ENCODE peak calls at places on chromosomes 12 and 14, in six cellular contexts. K is GM12891, B is HepG2, X is GM12878, Y is K562, U is H1. P is an unnamed sample.

GRCh38 chr12:118503476-118503875 is 127.1 kb downstream of the SUDS3 start:
- DNase-seq in K (no peak), B (no peak), X (no peak), Y (no peak), U (no peak), P (no peak)

GRCh38 chr14:61188196-61188595 is 92.9 kb downstream of the TMEM30B start:
- DNase-seq in K (no peak), B (no peak), X (no peak), Y (no peak), U (no peak), P (no peak)

GRCh38 chr14:75046899-75047298 is 4.4 kb downstream of the MLH3 start:
- DNase-seq in K (no peak), B (no peak), X (no peak), Y (no peak), U (no peak), P (no peak)

GRCh38 chr12:26176725-26177124 is 18.6 kb upstream of the SSPN start:
- DNase-seq in K (no peak), B (no peak), X (no peak), Y (no peak), U (no peak), P (no peak)

GRCh38 chr12:106152334-106152733 is 13.6 kb upstream of the NUAK1 start:
- DNase-seq in K (no peak), B (no peak), X (no peak), Y (no peak), U (no peak), P (no peak)

GRCh38 chr12:71475280-71475679 is 35.7 kb downstream of the LGR5 start:
- DNase-seq in K (no peak), B (no peak), X (no peak), Y (no peak), U (no peak), P (no peak)

GRCh38 chr14:61252354-61253063 is 28.6 kb downstream of the TMEM30B start:
- DNase-seq in K (peak), B (peak), X (peak), Y (peak), U (peak), P (peak)

GRCh38 chr12:48681416-48681737 is 661 bp downstream of the KANSL2 start:
- DNase-seq in K (no peak), B (peak), X (no peak), Y (no peak), U (no peak), P (peak)

GRCh38 chr12:103868215-103868614 is 27.2 kb upstream of the NT5DC3 start:
- DNase-seq in K (no peak), B (no peak), X (no peak), Y (no peak), U (no peak), P (no peak)

GRCh38 chr12:64616221-64616620 is 5.9 kb downstream of the RASSF3 start:
- DNase-seq in K (no peak), B (no peak), X (no peak), Y (no peak), U (no peak), P (no peak)

GRCh38 chr14:46646796-46647195 is 4.8 kb downstream of the RPL10L start:
- DNase-seq in K (no peak), B (no peak), X (no peak), Y (no peak), U (no peak), P (no peak)

GRCh38 chr12:117279606-117280005 is 81.8 kb downstream of the NOS1 start:
- DNase-seq in K (no peak), B (no peak), X (no peak), Y (no peak), U (peak), P (no peak)

GRCh38 chr14:101123639-101124525 is 220.4 kb upstream of the RTL1 start:
- DNase-seq in K (no peak), B (no peak), X (no peak), Y (no peak), U (no peak), P (peak)

GRCh38 chr14:74610199-74610865 is 1.7 kb downstream of the LTBP2 start:
- DNase-seq in K (no peak), B (no peak), X (no peak), Y (no peak), U (no peak), P (no peak)

GRCh38 chr12:15050664-15051063 is 77.8 kb downstream of the PDE6H start:
- DNase-seq in K (no peak), B (no peak), X (no peak), Y (no peak), U (no peak), P (no peak)

GRCh38 chr14:43778956-43779639 is 728.0 kb downstream of the FSCB start:
- DNase-seq in K (no peak), B (peak), X (no peak), Y (no peak), U (no peak), P (no peak)

GRCh38 chr12:108381793-108382436 is 42.8 kb upstream of the CMKLR1 start:
- DNase-seq in K (no peak), B (no peak), X (no peak), Y (no peak), U (no peak), P (no peak)

GRCh38 chr14:79732911-79733310 is 478.4 kb downstream of the DIO2 start:
- DNase-seq in K (no peak), B (no peak), X (no peak), Y (no peak), U (no peak), P (no peak)

GRCh38 chr14:48614003-48614402 is 938.6 kb upstream of the MDGA2 start:
- DNase-seq in K (no peak), B (no peak), X (no peak), Y (no peak), U (no peak), P (no peak)

GRCh38 chr12:12195516-12195915 is 71.3 kb downstream of the LRP6 start:
- DNase-seq in K (no peak), B (no peak), X (no peak), Y (no peak), U (no peak), P (no peak)

GRCh38 chr12:112013601-112014402 is 576 bp downstream of the ERP29 start:
- DNase-seq in K (no peak), B (peak), X (peak), Y (peak), U (peak), P (no peak)

GRCh38 chr14:49975286-49975685 is 82.4 kb downstream of the ARF6 start:
- DNase-seq in K (no peak), B (no peak), X (no peak), Y (no peak), U (no peak), P (no peak)

GRCh38 chr12:53096089-53096741 is 1.3 kb upstream of the IGFBP6 start:
- DNase-seq in K (no peak), B (no peak), X (no peak), Y (no peak), U (no peak), P (no peak)

GRCh38 chr12:127559349-127560040 is 707.5 kb upstream of the TMEM132C start:
- DNase-seq in K (peak), B (no peak), X (peak), Y (peak), U (peak), P (no peak)
- TF ChIP-seq POLR2AphosphoS5 in K (no peak), B (no peak), X (no peak), Y (no peak), U (no peak), P (no peak)

GRCh38 chr14:90661881-90662280 is 154.3 kb downstream of the TTC7B start:
- DNase-seq in K (no peak), B (no peak), X (no peak), Y (no peak), U (no peak), P (no peak)

GRCh38 chr14:90663680-90664079 is 152.6 kb downstream of the TTC7B start:
- DNase-seq in K (no peak), B (no peak), X (no peak), Y (no peak), U (no peak), P (no peak)

GRCh38 chr14:90664911-90665695 is 151.1 kb downstream of the TTC7B start:
- DNase-seq in K (no peak), B (no peak), X (no peak), Y (no peak), U (no peak), P (no peak)

GRCh38 chr14:90671382-90671781 is 144.8 kb downstream of the TTC7B start:
- DNase-seq in K (no peak), B (no peak), X (no peak), Y (no peak), U (no peak), P (no peak)

GRCh38 chr14:90666571-90666970 is 149.7 kb downstream of the TTC7B start:
- DNase-seq in K (no peak), B (no peak), X (no peak), Y (no peak), U (no peak), P (no peak)
- TF ChIP-seq TAF1 in K (no peak), B (no peak), X (no peak), Y (no peak), U (no peak), P (no peak)

DNA sequence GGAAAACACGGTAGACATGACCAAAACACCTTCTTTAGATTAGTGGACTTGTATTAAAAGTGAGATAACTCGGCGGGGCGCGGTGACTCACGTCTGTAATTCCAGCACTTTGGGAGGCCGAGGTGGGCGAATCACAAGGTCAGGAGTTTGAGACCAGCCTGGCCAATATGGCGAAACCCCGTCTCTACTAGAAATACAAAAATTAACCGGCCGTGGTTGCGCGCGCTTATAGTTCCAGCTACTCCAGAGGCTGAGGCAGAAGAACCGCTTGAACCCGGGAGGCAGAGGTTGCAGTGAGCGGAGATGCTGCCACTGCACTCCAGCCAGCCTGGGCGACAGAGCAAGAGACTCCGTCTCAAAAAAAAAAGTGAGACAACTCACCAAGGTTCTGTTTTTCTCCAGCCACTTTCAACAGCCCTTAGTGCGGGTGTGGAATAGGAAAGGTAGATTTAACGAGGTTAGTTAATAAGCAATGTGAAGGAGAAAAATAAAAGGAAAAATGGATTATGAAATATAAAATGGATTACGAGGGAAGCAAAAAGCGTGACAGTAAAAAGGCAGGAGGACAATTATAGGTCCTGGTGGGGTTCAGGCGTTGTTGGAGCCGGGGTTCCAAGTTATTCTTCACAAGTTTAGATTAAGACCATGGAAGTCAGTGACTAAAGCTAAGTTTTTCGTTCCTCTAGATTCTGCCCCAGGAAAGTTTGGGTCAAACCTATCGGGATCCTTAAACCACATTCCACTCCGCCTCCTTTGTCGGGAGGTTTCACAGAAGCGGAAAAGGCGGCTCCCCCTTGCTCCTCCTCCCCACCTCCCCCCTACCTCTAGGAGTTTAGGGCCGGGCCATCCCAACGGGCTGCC is 534 bp downstream of the PPP2R3C start:
- DNase-seq in K (no peak), B (no peak), X (no peak), Y (no peak), U (no peak), P (no peak)
- TF ChIP-seq POLR2A in K (no peak), B (no peak), X (no peak), Y (peak), U (no peak), P (no peak)

GRCh38 chr14:53953828-53954550 is 2.6 kb downstream of the BMP4 start:
- DNase-seq in K (no peak), B (peak), X (no peak), Y (no peak), U (no peak), P (no peak)
- TF ChIP-seq POLR2AphosphoS5 in K (no peak), B (peak), X (peak), Y (no peak), U (no peak), P (no peak)

GRCh38 chr12:97877404-97877803 is 414.8 kb downstream of the RMST start:
- DNase-seq in K (no peak), B (no peak), X (no peak), Y (no peak), U (no peak), P (no peak)

DNA sequence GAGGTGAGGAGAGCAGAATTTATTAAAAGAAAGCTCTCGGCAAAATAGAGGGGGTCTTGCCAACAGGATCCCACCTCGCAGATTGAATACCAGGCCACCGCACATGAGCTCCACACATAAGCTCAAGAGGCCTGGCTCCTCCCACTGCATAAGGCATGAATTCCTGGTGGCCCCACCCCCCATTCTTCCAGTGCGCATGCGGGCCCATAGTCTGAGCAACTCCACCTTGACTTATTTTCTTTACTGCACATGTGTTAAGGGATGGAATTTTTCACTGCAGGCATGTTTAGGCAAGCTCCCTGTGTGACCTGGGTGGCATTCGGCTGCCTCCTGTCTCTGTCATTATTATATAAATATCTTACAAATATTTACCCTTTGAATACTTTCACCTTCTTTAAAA is 412.5 kb downstream of the RMST start:
- DNase-seq in K (no peak), B (no peak), X (no peak), Y (no peak), U (no peak), P (no peak)
- TF ChIP-seq TAF1 in K (no peak), B (no peak), X (no peak), Y (no peak), U (no peak), P (no peak)

DNA sequence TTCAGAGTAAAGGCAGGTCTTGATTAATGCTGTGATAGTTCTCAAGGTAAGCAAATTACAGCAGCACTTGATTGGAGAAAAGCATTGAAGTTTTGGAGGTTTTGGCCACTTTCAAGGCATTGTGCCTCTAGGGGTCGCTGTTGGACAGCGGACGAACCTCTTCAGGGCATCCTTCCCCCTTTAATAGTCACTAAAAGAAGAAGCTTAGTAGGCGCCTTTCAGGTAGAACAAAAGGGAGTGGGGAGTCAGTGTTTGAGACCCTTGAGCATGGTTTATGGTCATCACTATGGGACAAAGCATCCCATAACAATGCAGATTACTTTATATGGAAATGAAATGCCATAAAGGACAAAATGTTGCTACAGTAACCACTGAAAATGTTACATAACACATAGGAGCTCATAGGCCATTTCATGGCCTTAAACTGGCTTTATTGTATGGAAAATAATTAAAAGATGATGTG is 199.5 kb upstream of the DCN start:
- DNase-seq in K (peak), B (peak), X (peak), Y (peak), U (peak), P (no peak)
- TF ChIP-seq POLR2A in K (no peak), B (no peak), X (no peak), Y (no peak), U (no peak), P (no peak)

GRCh38 chr12:110174373-110174996 is 50.3 kb downstream of the IFT81 start:
- DNase-seq in K (no peak), B (no peak), X (no peak), Y (no peak), U (no peak), P (no peak)
- TF ChIP-seq POLR2AphosphoS5 in K (no peak), B (no peak), X (no peak), Y (no peak), U (no peak), P (no peak)

GRCh38 chr12:70252832-70253231 is 9.6 kb downstream of the CNOT2 start:
- DNase-seq in K (no peak), B (no peak), X (no peak), Y (no peak), U (no peak), P (no peak)
- TF ChIP-seq TAF1 in K (no peak), B (no peak), X (no peak), Y (no peak), U (no peak), P (no peak)

DNA sequence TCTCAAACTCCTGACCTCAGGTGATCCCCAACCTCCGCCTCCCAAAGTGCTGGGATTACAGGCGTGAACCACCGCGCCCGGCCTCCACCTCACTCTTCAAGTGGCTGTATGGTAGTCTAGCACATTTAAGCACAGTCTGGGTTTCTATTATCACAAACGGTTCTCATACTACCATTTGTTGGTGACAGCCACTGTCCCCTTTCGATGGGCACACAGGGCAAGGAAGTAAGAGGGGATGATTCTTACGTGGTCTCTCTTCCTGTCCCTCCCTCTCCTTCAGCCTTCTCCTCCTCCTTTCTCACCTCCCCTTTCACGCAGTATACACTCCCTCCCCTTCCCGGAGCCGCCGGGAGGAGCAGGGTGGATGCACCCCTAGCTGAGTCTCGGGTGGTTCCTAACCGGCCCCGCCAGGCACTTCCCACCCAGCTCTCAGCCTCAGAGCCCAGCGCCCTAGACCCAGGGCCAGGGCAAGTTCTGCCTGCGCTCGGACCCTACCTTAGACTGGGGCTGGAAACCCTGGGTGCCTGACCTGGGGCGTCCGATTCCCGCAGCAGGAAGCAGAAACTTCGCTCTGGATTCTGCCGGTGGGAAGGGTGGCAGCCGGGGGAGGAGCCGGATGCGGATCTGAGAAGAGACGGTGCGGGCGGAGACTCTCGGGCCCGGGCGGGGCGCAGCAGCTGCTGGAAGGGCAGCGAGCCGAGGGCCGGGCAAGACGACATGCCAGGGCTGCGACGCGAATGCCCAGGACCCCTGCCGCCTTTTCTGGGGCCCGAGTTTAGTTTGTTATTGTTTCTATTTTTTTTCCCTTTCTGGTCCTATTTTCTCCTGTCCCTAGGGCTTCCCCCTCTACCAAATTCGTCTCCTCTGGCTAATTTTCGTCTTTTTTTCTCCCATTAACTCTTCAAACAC is at the start of gene TEP1:
- DNase-seq in K (peak), B (peak), X (no peak), Y (peak), U (peak), P (peak)
- TF ChIP-seq POLR2A in K (peak), B (peak), X (peak), Y (peak), U (peak), P (peak)